ENCODE peak calls at places on chromosomes 1 and 21, in six cellular contexts. One of them, this sample, is unnamed.

GRCh38 chr1:62753031-62753965 is 30.6 kb upstream of the ATG4C start:
- DNase-seq in mesendoderm: no peak
- DNase-seq in kidney glomerular epithelial cell: no peak
- DNase-seq in ascending aorta: no peak
- DNase-seq in GF-D8: no peak
- DNase-seq in substantia nigra: no peak
- DNase-seq in this sample: no peak

GRCh38 chr1:164713446-164714204 is 154.6 kb downstream of the PBX1 start:
- DNase-seq in mesendoderm: no peak
- DNase-seq in kidney glomerular epithelial cell: no peak
- DNase-seq in ascending aorta: no peak
- DNase-seq in GF-D8: no peak
- DNase-seq in substantia nigra: no peak
- DNase-seq in this sample: peak

GRCh38 chr1:234842726-234843641 is 233.0 kb upstream of the IRF2BP2 start:
- DNase-seq in mesendoderm: no peak
- DNase-seq in kidney glomerular epithelial cell: no peak
- DNase-seq in ascending aorta: no peak
- DNase-seq in GF-D8: no peak
- DNase-seq in substantia nigra: peak
- DNase-seq in this sample: peak

GRCh38 chr1:160910351-160910750 is 25.4 kb upstream of the ITLN1 start:
- DNase-seq in mesendoderm: no peak
- DNase-seq in kidney glomerular epithelial cell: no peak
- DNase-seq in ascending aorta: no peak
- DNase-seq in GF-D8: no peak
- DNase-seq in substantia nigra: no peak
- DNase-seq in this sample: no peak

GRCh38 chr1:26121854-26122773 is 10.5 kb downstream of the PDIK1L start:
- DNase-seq in mesendoderm: no peak
- DNase-seq in kidney glomerular epithelial cell: no peak
- DNase-seq in ascending aorta: no peak
- DNase-seq in GF-D8: no peak
- DNase-seq in substantia nigra: no peak
- DNase-seq in this sample: no peak

GRCh38 chr1:236150291-236150940 is 8.1 kb downstream of the GPR137B start:
- DNase-seq in mesendoderm: no peak
- DNase-seq in kidney glomerular epithelial cell: no peak
- DNase-seq in ascending aorta: no peak
- DNase-seq in GF-D8: no peak
- DNase-seq in substantia nigra: no peak
- DNase-seq in this sample: no peak

GRCh38 chr1:56456426-56457101 is 122.8 kb downstream of the PLPP3 start:
- DNase-seq in mesendoderm: peak
- DNase-seq in kidney glomerular epithelial cell: peak
- DNase-seq in ascending aorta: no peak
- DNase-seq in GF-D8: no peak
- DNase-seq in substantia nigra: no peak
- DNase-seq in this sample: no peak

GRCh38 chr1:233359431-233359830 is 31.9 kb downstream of the MAP3K21 start:
- DNase-seq in mesendoderm: no peak
- DNase-seq in kidney glomerular epithelial cell: peak
- DNase-seq in ascending aorta: no peak
- DNase-seq in GF-D8: no peak
- DNase-seq in substantia nigra: no peak
- DNase-seq in this sample: no peak

GRCh38 chr21:17139696-17140095 is 373.1 kb upstream of the CXADR start:
- DNase-seq in mesendoderm: no peak
- DNase-seq in kidney glomerular epithelial cell: no peak
- DNase-seq in ascending aorta: no peak
- DNase-seq in GF-D8: no peak
- DNase-seq in substantia nigra: no peak
- DNase-seq in this sample: no peak

GRCh38 chr1:119880063-119880462 is 16.3 kb downstream of the ADAM30 start:
- DNase-seq in mesendoderm: no peak
- DNase-seq in kidney glomerular epithelial cell: no peak
- DNase-seq in ascending aorta: no peak
- DNase-seq in GF-D8: no peak
- DNase-seq in substantia nigra: no peak
- DNase-seq in this sample: no peak

GRCh38 chr1:209880051-209880450 is 52.3 kb downstream of the UTP25 start:
- DNase-seq in mesendoderm: no peak
- DNase-seq in kidney glomerular epithelial cell: no peak
- DNase-seq in ascending aorta: no peak
- DNase-seq in GF-D8: no peak
- DNase-seq in substantia nigra: no peak
- DNase-seq in this sample: no peak

GRCh38 chr1:204754821-204755220 is 69.3 kb upstream of the LRRN2 start:
- DNase-seq in mesendoderm: no peak
- DNase-seq in kidney glomerular epithelial cell: no peak
- DNase-seq in ascending aorta: no peak
- DNase-seq in GF-D8: no peak
- DNase-seq in substantia nigra: no peak
- DNase-seq in this sample: no peak

GRCh38 chr1:81044708-81045107 is 756.0 kb upstream of the ADGRL2 start:
- DNase-seq in mesendoderm: peak
- DNase-seq in kidney glomerular epithelial cell: no peak
- DNase-seq in ascending aorta: no peak
- DNase-seq in GF-D8: no peak
- DNase-seq in substantia nigra: no peak
- DNase-seq in this sample: peak

GRCh38 chr1:41790351-41790750 is 128.4 kb downstream of the HIVEP3 start:
- DNase-seq in mesendoderm: no peak
- DNase-seq in kidney glomerular epithelial cell: no peak
- DNase-seq in ascending aorta: no peak
- DNase-seq in GF-D8: no peak
- DNase-seq in substantia nigra: no peak
- DNase-seq in this sample: no peak

GRCh38 chr1:52368383-52369172 is 2.6 kb upstream of the CC2D1B start:
- DNase-seq in mesendoderm: peak
- DNase-seq in kidney glomerular epithelial cell: peak
- DNase-seq in ascending aorta: no peak
- DNase-seq in GF-D8: no peak
- DNase-seq in substantia nigra: no peak
- DNase-seq in this sample: peak

GRCh38 chr1:11350265-11350664 is 77.3 kb downstream of the UBIAD1 start:
- DNase-seq in mesendoderm: no peak
- DNase-seq in kidney glomerular epithelial cell: no peak
- DNase-seq in ascending aorta: no peak
- DNase-seq in GF-D8: no peak
- DNase-seq in substantia nigra: no peak
- DNase-seq in this sample: no peak